ENCODE peak calls at places on chromosomes 13 and 19, in seven cellular contexts. One of them, this sample, is unnamed.

GRCh38 chr19:47682939-47683338 is 30.3 kb upstream of the EHD2 start:
- DNase-seq in IMR-90: peak; percentile 24
- DNase-seq in fibroblast of lung: no peak
- DNase-seq in epithelial cell of esophagus: no peak
- DNase-seq in lower leg skin: no peak
- DNase-seq in SK-N-SH: no peak
- DNase-seq in body of pancreas: no peak
- DNase-seq in this sample: no peak

GRCh38 chr13:101649490-101650126 is 197.1 kb downstream of the ITGBL1 start:
- DNase-seq in IMR-90: peak; percentile 74
- DNase-seq in fibroblast of lung: peak; percentile 88
- DNase-seq in body of pancreas: no peak
- DNase-seq in epithelial cell of esophagus: peak; percentile 94
- DNase-seq in SK-N-SH: no peak
- DNase-seq in lower leg skin: peak; percentile 21
- DNase-seq in this sample: no peak

GRCh38 chr13:110635405-110636002 is 20.2 kb downstream of the NAXD start:
- DNase-seq in epithelial cell of esophagus: no peak
- DNase-seq in SK-N-SH: no peak
- DNase-seq in body of pancreas: no peak
- DNase-seq in lower leg skin: no peak
- DNase-seq in fibroblast of lung: no peak
- DNase-seq in IMR-90: no peak
- DNase-seq in this sample: no peak

GRCh38 chr19:29324717-29325116 is 111.8 kb upstream of the UQCRFS1 start:
- DNase-seq in SK-N-SH: no peak
- DNase-seq in lower leg skin: no peak
- DNase-seq in epithelial cell of esophagus: no peak
- DNase-seq in body of pancreas: no peak
- DNase-seq in IMR-90: no peak
- DNase-seq in fibroblast of lung: no peak
- DNase-seq in this sample: no peak

GRCh38 chr13:33401238-33401637 is 115.7 kb upstream of the STARD13 start:
- DNase-seq in lower leg skin: no peak
- DNase-seq in fibroblast of lung: no peak
- DNase-seq in SK-N-SH: no peak
- DNase-seq in IMR-90: no peak
- DNase-seq in body of pancreas: no peak
- DNase-seq in epithelial cell of esophagus: no peak
- DNase-seq in this sample: no peak

GRCh38 chr19:30653646-30654386 is 281.6 kb downstream of the ZNF536 start:
- DNase-seq in lower leg skin: no peak
- DNase-seq in SK-N-SH: no peak
- DNase-seq in fibroblast of lung: no peak
- DNase-seq in epithelial cell of esophagus: no peak
- DNase-seq in body of pancreas: peak; percentile 46
- DNase-seq in IMR-90: no peak
- DNase-seq in this sample: no peak

GRCh38 chr13:114122591-114123211 is 9.7 kb downstream of the RASA3 start:
- DNase-seq in lower leg skin: no peak
- DNase-seq in IMR-90: no peak
- DNase-seq in body of pancreas: no peak
- DNase-seq in SK-N-SH: peak; percentile 30
- DNase-seq in epithelial cell of esophagus: no peak
- DNase-seq in fibroblast of lung: no peak
- DNase-seq in this sample: no peak

GRCh38 chr13:45446181-45446580 is 18.6 kb upstream of the COG3 start:
- DNase-seq in fibroblast of lung: peak; percentile 4
- DNase-seq in SK-N-SH: no peak
- DNase-seq in body of pancreas: no peak
- DNase-seq in IMR-90: peak; percentile 51
- DNase-seq in epithelial cell of esophagus: peak; percentile 32
- DNase-seq in lower leg skin: no peak
- DNase-seq in this sample: no peak

GRCh38 chr13:42996584-42996983 is 4.5 kb upstream of the EPSTI1 start:
- DNase-seq in lower leg skin: no peak
- DNase-seq in IMR-90: peak; percentile 98
- DNase-seq in epithelial cell of esophagus: peak; percentile 95
- DNase-seq in fibroblast of lung: peak; percentile 84
- DNase-seq in body of pancreas: no peak
- DNase-seq in SK-N-SH: no peak
- DNase-seq in this sample: no peak

GRCh38 chr13:52984881-52985363 is 43.7 kb upstream of the OLFM4 start:
- DNase-seq in body of pancreas: no peak
- DNase-seq in SK-N-SH: peak; percentile 20
- DNase-seq in IMR-90: no peak
- DNase-seq in fibroblast of lung: no peak
- DNase-seq in lower leg skin: no peak
- DNase-seq in epithelial cell of esophagus: no peak
- DNase-seq in this sample: no peak

GRCh38 chr19:41753936-41754529 is 1.3 kb upstream of the CEACAM6 start:
- DNase-seq in body of pancreas: peak; percentile 70
- DNase-seq in lower leg skin: peak; percentile 30
- DNase-seq in IMR-90: peak; percentile 4
- DNase-seq in epithelial cell of esophagus: peak; percentile 52
- DNase-seq in fibroblast of lung: peak; percentile 11
- DNase-seq in SK-N-SH: peak; percentile 49
- DNase-seq in this sample: no peak

GRCh38 chr13:101423872-101424271 is 7.6 kb upstream of the NALCN start:
- DNase-seq in epithelial cell of esophagus: no peak
- DNase-seq in fibroblast of lung: no peak
- DNase-seq in body of pancreas: no peak
- DNase-seq in SK-N-SH: no peak
- DNase-seq in IMR-90: no peak
- DNase-seq in lower leg skin: no peak
- DNase-seq in this sample: no peak

GRCh38 chr19:48415395-48415794 is 21.9 kb downstream of the GRIN2D start:
- DNase-seq in epithelial cell of esophagus: peak; percentile 89
- DNase-seq in body of pancreas: peak; percentile 85
- DNase-seq in IMR-90: peak; percentile 36
- DNase-seq in lower leg skin: peak; percentile 73
- DNase-seq in fibroblast of lung: peak; percentile 51
- DNase-seq in SK-N-SH: peak; percentile 82
- DNase-seq in this sample: peak; percentile 61

GRCh38 chr19:10269333-10270179 is 1.4 kb upstream of the ICAM1 start:
- DNase-seq in IMR-90: peak; percentile 65
- DNase-seq in epithelial cell of esophagus: peak; percentile 76
- DNase-seq in SK-N-SH: peak; percentile 91
- DNase-seq in fibroblast of lung: peak; percentile 66
- DNase-seq in body of pancreas: peak; percentile 80
- DNase-seq in lower leg skin: peak; percentile 89
- DNase-seq in this sample: no peak

GRCh38 chr13:113073942-113074341 is 31.6 kb upstream of the F7 start:
- DNase-seq in body of pancreas: no peak
- DNase-seq in lower leg skin: no peak
- DNase-seq in fibroblast of lung: no peak
- DNase-seq in IMR-90: no peak
- DNase-seq in epithelial cell of esophagus: no peak
- DNase-seq in SK-N-SH: no peak
- DNase-seq in this sample: no peak

GRCh38 chr19:46887240-46887782 is 26.5 kb downstream of the ARHGAP35 start:
- DNase-seq in IMR-90: no peak
- DNase-seq in SK-N-SH: no peak
- DNase-seq in fibroblast of lung: no peak
- DNase-seq in epithelial cell of esophagus: no peak
- DNase-seq in lower leg skin: no peak
- DNase-seq in body of pancreas: no peak
- DNase-seq in this sample: no peak

GRCh38 chr13:61466280-61466679 is 50.6 kb upstream of the PCDH20 start:
- DNase-seq in lower leg skin: no peak
- DNase-seq in fibroblast of lung: no peak
- DNase-seq in IMR-90: no peak
- DNase-seq in body of pancreas: no peak
- DNase-seq in SK-N-SH: no peak
- DNase-seq in epithelial cell of esophagus: no peak
- DNase-seq in this sample: no peak

GRCh38 chr19:10543420-10544241 is at the start of gene ATG4D:
- DNase-seq in epithelial cell of esophagus: peak; percentile 78
- DNase-seq in lower leg skin: peak; percentile 63
- DNase-seq in IMR-90: peak; percentile 47
- DNase-seq in fibroblast of lung: peak; percentile 61
- DNase-seq in SK-N-SH: peak; percentile 100
- DNase-seq in body of pancreas: peak; percentile 95
- DNase-seq in this sample: no peak

GRCh38 chr19:20287070-20287469 is 120.1 kb downstream of the ZNF486 start:
- DNase-seq in lower leg skin: no peak
- DNase-seq in epithelial cell of esophagus: no peak
- DNase-seq in body of pancreas: no peak
- DNase-seq in fibroblast of lung: no peak
- DNase-seq in SK-N-SH: no peak
- DNase-seq in IMR-90: no peak
- DNase-seq in this sample: no peak

GRCh38 chr19:7894612-7895309 is 6.5 kb downstream of the LRRC8E start:
- DNase-seq in body of pancreas: peak; percentile 46
- DNase-seq in SK-N-SH: no peak
- DNase-seq in IMR-90: no peak
- DNase-seq in epithelial cell of esophagus: peak; percentile 50
- DNase-seq in lower leg skin: no peak
- DNase-seq in fibroblast of lung: no peak
- DNase-seq in this sample: no peak

GRCh38 chr19:44722131-44723121 is 23.5 kb downstream of the CEACAM16 start:
- DNase-seq in body of pancreas: peak; percentile 43
- DNase-seq in lower leg skin: no peak
- DNase-seq in epithelial cell of esophagus: no peak
- DNase-seq in fibroblast of lung: no peak
- DNase-seq in SK-N-SH: no peak
- DNase-seq in IMR-90: no peak
- DNase-seq in this sample: no peak

GRCh38 chr13:41981961-41982723 is 21.2 kb upstream of the VWA8 start:
- DNase-seq in IMR-90: peak; percentile 37
- DNase-seq in epithelial cell of esophagus: peak; percentile 81
- DNase-seq in body of pancreas: no peak
- DNase-seq in fibroblast of lung: peak; percentile 77
- DNase-seq in SK-N-SH: no peak
- DNase-seq in lower leg skin: no peak
- DNase-seq in this sample: no peak

GRCh38 chr19:34274827-34275625 is 20.7 kb downstream of the GARRE1 start:
- DNase-seq in IMR-90: peak; percentile 96
- DNase-seq in SK-N-SH: no peak
- DNase-seq in body of pancreas: no peak
- DNase-seq in epithelial cell of esophagus: no peak
- DNase-seq in fibroblast of lung: peak; percentile 87
- DNase-seq in lower leg skin: no peak
- DNase-seq in this sample: no peak

GRCh38 chr19:40717325-40717879 is 490 bp downstream of the ITPKC start:
- DNase-seq in lower leg skin: peak; percentile 49
- DNase-seq in fibroblast of lung: peak; percentile 21
- DNase-seq in SK-N-SH: no peak
- DNase-seq in IMR-90: no peak
- DNase-seq in body of pancreas: peak; percentile 60
- DNase-seq in epithelial cell of esophagus: peak; percentile 28
- DNase-seq in this sample: no peak

GRCh38 chr19:56108447-56109195 is 12.5 kb downstream of the ZNF787 start:
- DNase-seq in lower leg skin: no peak
- DNase-seq in body of pancreas: peak; percentile 75
- DNase-seq in IMR-90: peak; percentile 12
- DNase-seq in epithelial cell of esophagus: peak; percentile 40
- DNase-seq in fibroblast of lung: peak; percentile 63
- DNase-seq in SK-N-SH: no peak
- DNase-seq in this sample: no peak

GRCh38 chr13:69306766-69307165 is 800.9 kb upstream of the ATXN8OS start:
- DNase-seq in SK-N-SH: no peak
- DNase-seq in lower leg skin: no peak
- DNase-seq in IMR-90: no peak
- DNase-seq in epithelial cell of esophagus: no peak
- DNase-seq in fibroblast of lung: no peak
- DNase-seq in body of pancreas: no peak
- DNase-seq in this sample: no peak
- TF ChIP-seq CTCF in SK-N-SH: no peak
- TF ChIP-seq CTCF in lower leg skin: no peak
- TF ChIP-seq CTCF in IMR-90: no peak
- TF ChIP-seq CTCF in epithelial cell of esophagus: no peak
- TF ChIP-seq CTCF in fibroblast of lung: no peak
- TF ChIP-seq CTCF in body of pancreas: no peak
- TF ChIP-seq CTCF in this sample: no peak

GRCh38 chr13:25943666-25944065 is 108.2 kb downstream of the SHISA2 start:
- DNase-seq in IMR-90: no peak
- DNase-seq in fibroblast of lung: peak; percentile 75
- DNase-seq in epithelial cell of esophagus: peak; percentile 51
- DNase-seq in SK-N-SH: no peak
- DNase-seq in lower leg skin: no peak
- DNase-seq in body of pancreas: peak; percentile 6
- DNase-seq in this sample: no peak
- H3K4me3 ChIP-seq in IMR-90: no peak overlapping the region
- H3K4me3 ChIP-seq in fibroblast of lung: no peak overlapping the region
- H3K4me3 ChIP-seq in epithelial cell of esophagus: no peak overlapping the region
- H3K4me3 ChIP-seq in SK-N-SH: no peak overlapping the region
- H3K4me3 ChIP-seq in lower leg skin: no peak overlapping the region
- H3K4me3 ChIP-seq in body of pancreas: no peak overlapping the region
- H3K4me3 ChIP-seq in this sample: no peak overlapping the region

GRCh38 chr13:51800456-51800855 is 3.5 kb downstream of the DHRS12 start:
- DNase-seq in fibroblast of lung: no peak
- DNase-seq in epithelial cell of esophagus: no peak
- DNase-seq in IMR-90: no peak
- DNase-seq in lower leg skin: no peak
- DNase-seq in SK-N-SH: no peak
- DNase-seq in body of pancreas: no peak
- DNase-seq in this sample: no peak

GRCh38 chr13:51795419-51795818 is 8.5 kb downstream of the DHRS12 start:
- DNase-seq in SK-N-SH: no peak
- DNase-seq in body of pancreas: no peak
- DNase-seq in epithelial cell of esophagus: no peak
- DNase-seq in IMR-90: no peak
- DNase-seq in lower leg skin: no peak
- DNase-seq in fibroblast of lung: no peak
- DNase-seq in this sample: no peak

GRCh38 chr13:51799261-51799660 is 4.7 kb downstream of the DHRS12 start:
- DNase-seq in lower leg skin: no peak
- DNase-seq in fibroblast of lung: no peak
- DNase-seq in epithelial cell of esophagus: no peak
- DNase-seq in SK-N-SH: no peak
- DNase-seq in IMR-90: no peak
- DNase-seq in body of pancreas: no peak
- DNase-seq in this sample: no peak

GRCh38 chr13:51794959-51795358 is 9.0 kb downstream of the DHRS12 start:
- DNase-seq in SK-N-SH: no peak
- DNase-seq in IMR-90: no peak
- DNase-seq in body of pancreas: peak; percentile 54
- DNase-seq in fibroblast of lung: no peak
- DNase-seq in lower leg skin: no peak
- DNase-seq in epithelial cell of esophagus: no peak
- DNase-seq in this sample: no peak

GRCh38 chr13:51797664-51798488 is 6.1 kb downstream of the DHRS12 start:
- DNase-seq in fibroblast of lung: peak; percentile 58
- DNase-seq in IMR-90: peak; percentile 69
- DNase-seq in SK-N-SH: peak; percentile 76
- DNase-seq in epithelial cell of esophagus: peak; percentile 91
- DNase-seq in body of pancreas: peak; percentile 96
- DNase-seq in lower leg skin: no peak
- DNase-seq in this sample: no peak
- TF ChIP-seq CTCF in fibroblast of lung: peak; percentile 44
- TF ChIP-seq CTCF in IMR-90: peak; percentile 66
- TF ChIP-seq CTCF in SK-N-SH: peak; percentile 59
- TF ChIP-seq CTCF in epithelial cell of esophagus: peak; percentile 82
- TF ChIP-seq CTCF in body of pancreas: peak; percentile 48
- TF ChIP-seq CTCF in lower leg skin: no peak
- TF ChIP-seq CTCF in this sample: peak; percentile 66

DNA sequence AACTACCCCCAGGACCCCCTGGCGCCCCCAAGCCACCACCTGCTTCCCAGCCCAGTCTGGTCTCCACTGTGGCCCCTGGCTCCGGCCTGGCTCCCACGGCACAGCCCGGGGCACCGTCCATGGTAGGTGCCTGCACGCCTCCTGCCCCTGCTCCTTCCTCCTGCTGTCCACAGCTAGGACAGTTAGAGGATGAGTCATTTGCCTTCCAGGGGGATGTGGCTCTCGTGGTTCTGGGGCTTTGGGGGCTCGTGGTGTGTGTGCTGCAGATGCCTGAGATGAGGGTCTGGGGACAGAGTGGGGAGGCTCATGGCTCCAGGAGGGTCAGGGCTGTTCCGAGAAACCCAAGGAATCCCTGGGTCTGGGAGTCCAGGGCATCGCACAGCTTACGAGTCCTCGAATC is 12.7 kb downstream of the MED25 start:
- DNase-seq in IMR-90: no peak
- DNase-seq in body of pancreas: no peak
- DNase-seq in SK-N-SH: no peak
- DNase-seq in fibroblast of lung: no peak
- DNase-seq in epithelial cell of esophagus: no peak
- DNase-seq in lower leg skin: no peak
- DNase-seq in this sample: no peak
- H3K4me3 ChIP-seq in IMR-90: no peak overlapping the region
- H3K4me3 ChIP-seq in body of pancreas: no peak overlapping the region
- H3K4me3 ChIP-seq in SK-N-SH: no peak overlapping the region
- H3K4me3 ChIP-seq in fibroblast of lung: no peak overlapping the region
- H3K4me3 ChIP-seq in epithelial cell of esophagus: no peak overlapping the region
- H3K4me3 ChIP-seq in lower leg skin: no peak overlapping the region
- H3K4me3 ChIP-seq in this sample: no peak overlapping the region